ENCODE peak calls at places on chromosomes 3 and 15, in six cellular contexts. One of them, this sample, is unnamed.

GRCh38 chr3:5016218-5017161 is 37.3 kb downstream of the BHLHE40 start:
- DNase-seq in stimulated activated CD4-positive, alpha-beta T cell treated with anti-CD3 and anti-CD28 coated beads, Interleukin-15, amount 100 ng/mL, for 1 hour: no peak
- DNase-seq in iris pigment epithelial cell: peak; percentile 77
- DNase-seq in HTR-8/SVneo: peak; percentile 48
- DNase-seq in GM04504: no peak
- DNase-seq in NCI-H2029 treated with DMSO at 0.1 percent for 48 hours: no peak
- DNase-seq in this sample: no peak

GRCh38 chr3:171688593-171688992 is 121.7 kb downstream of the PLD1 start:
- DNase-seq in HTR-8/SVneo: no peak
- DNase-seq in NCI-H2029 treated with DMSO at 0.1 percent for 48 hours: no peak
- DNase-seq in GM04504: no peak
- DNase-seq in iris pigment epithelial cell: peak; percentile 36
- DNase-seq in stimulated activated CD4-positive, alpha-beta T cell treated with anti-CD3 and anti-CD28 coated beads, Interleukin-15, amount 100 ng/mL, for 1 hour: no peak
- DNase-seq in this sample: no peak

GRCh38 chr3:71305246-71306206 is 278.0 kb downstream of the FOXP1 start:
- DNase-seq in GM04504: no peak
- DNase-seq in iris pigment epithelial cell: peak; percentile 67
- DNase-seq in stimulated activated CD4-positive, alpha-beta T cell treated with anti-CD3 and anti-CD28 coated beads, Interleukin-15, amount 100 ng/mL, for 1 hour: no peak
- DNase-seq in HTR-8/SVneo: peak; percentile 12
- DNase-seq in NCI-H2029 treated with DMSO at 0.1 percent for 48 hours: no peak
- DNase-seq in this sample: no peak

GRCh38 chr3:59766165-59766872 is 716.5 kb upstream of the CFAP20DC start:
- DNase-seq in iris pigment epithelial cell: peak; percentile 42
- DNase-seq in stimulated activated CD4-positive, alpha-beta T cell treated with anti-CD3 and anti-CD28 coated beads, Interleukin-15, amount 100 ng/mL, for 1 hour: no peak
- DNase-seq in HTR-8/SVneo: no peak
- DNase-seq in NCI-H2029 treated with DMSO at 0.1 percent for 48 hours: no peak
- DNase-seq in GM04504: peak; percentile 89
- DNase-seq in this sample: no peak

GRCh38 chr15:62895905-62896316 is 146.6 kb upstream of the TPM1 start:
- DNase-seq in HTR-8/SVneo: peak; percentile 34
- DNase-seq in NCI-H2029 treated with DMSO at 0.1 percent for 48 hours: no peak
- DNase-seq in iris pigment epithelial cell: peak; percentile 91
- DNase-seq in stimulated activated CD4-positive, alpha-beta T cell treated with anti-CD3 and anti-CD28 coated beads, Interleukin-15, amount 100 ng/mL, for 1 hour: no peak
- DNase-seq in GM04504: no peak
- DNase-seq in this sample: no peak

GRCh38 chr3:56788506-56788905 is 13.2 kb downstream of the ARHGEF3 start:
- DNase-seq in HTR-8/SVneo: no peak
- DNase-seq in GM04504: no peak
- DNase-seq in stimulated activated CD4-positive, alpha-beta T cell treated with anti-CD3 and anti-CD28 coated beads, Interleukin-15, amount 100 ng/mL, for 1 hour: no peak
- DNase-seq in iris pigment epithelial cell: no peak
- DNase-seq in NCI-H2029 treated with DMSO at 0.1 percent for 48 hours: no peak
- DNase-seq in this sample: no peak

GRCh38 chr15:75648156-75649000 is 666 bp downstream of the SNX33 start:
- DNase-seq in HTR-8/SVneo: no peak
- DNase-seq in NCI-H2029 treated with DMSO at 0.1 percent for 48 hours: no peak
- DNase-seq in iris pigment epithelial cell: peak; percentile 51
- DNase-seq in stimulated activated CD4-positive, alpha-beta T cell treated with anti-CD3 and anti-CD28 coated beads, Interleukin-15, amount 100 ng/mL, for 1 hour: no peak
- DNase-seq in GM04504: no peak
- DNase-seq in this sample: no peak

GRCh38 chr15:31352283-31352880 is 25.7 kb downstream of the KLF13 start:
- DNase-seq in stimulated activated CD4-positive, alpha-beta T cell treated with anti-CD3 and anti-CD28 coated beads, Interleukin-15, amount 100 ng/mL, for 1 hour: no peak
- DNase-seq in NCI-H2029 treated with DMSO at 0.1 percent for 48 hours: no peak
- DNase-seq in HTR-8/SVneo: no peak
- DNase-seq in GM04504: no peak
- DNase-seq in iris pigment epithelial cell: no peak
- DNase-seq in this sample: no peak

GRCh38 chr15:48331796-48332641 is 790 bp downstream of the DUT start:
- DNase-seq in GM04504: peak; percentile 38
- DNase-seq in HTR-8/SVneo: peak; percentile 58
- DNase-seq in iris pigment epithelial cell: peak; percentile 40
- DNase-seq in stimulated activated CD4-positive, alpha-beta T cell treated with anti-CD3 and anti-CD28 coated beads, Interleukin-15, amount 100 ng/mL, for 1 hour: peak; percentile 64
- DNase-seq in NCI-H2029 treated with DMSO at 0.1 percent for 48 hours: peak; percentile 29
- DNase-seq in this sample: peak; percentile 84

GRCh38 chr3:196596355-196596754 is 27.9 kb downstream of the FBXO45 start:
- DNase-seq in GM04504: no peak
- DNase-seq in NCI-H2029 treated with DMSO at 0.1 percent for 48 hours: no peak
- DNase-seq in stimulated activated CD4-positive, alpha-beta T cell treated with anti-CD3 and anti-CD28 coated beads, Interleukin-15, amount 100 ng/mL, for 1 hour: no peak
- DNase-seq in HTR-8/SVneo: peak; percentile 31
- DNase-seq in iris pigment epithelial cell: no peak
- DNase-seq in this sample: peak; percentile 30

GRCh38 chr3:12832350-12833225 is 8.8 kb downstream of the RPL32 start:
- DNase-seq in NCI-H2029 treated with DMSO at 0.1 percent for 48 hours: no peak
- DNase-seq in HTR-8/SVneo: no peak
- DNase-seq in stimulated activated CD4-positive, alpha-beta T cell treated with anti-CD3 and anti-CD28 coated beads, Interleukin-15, amount 100 ng/mL, for 1 hour: no peak
- DNase-seq in GM04504: no peak
- DNase-seq in iris pigment epithelial cell: no peak
- DNase-seq in this sample: no peak

This sample was measured in GM13977.